ENCODE peak calls at places on chromosomes 7 and 10, in eight cellular contexts. J, W, O, L, T, Z, X and K are unnamed samples.

GRCh38 chr10:102384606-102385429 is 10.7 kb upstream of the NFKB2 start:
- DNase-seq in J (no peak), W (no peak), O (no peak), L (no peak), T (no peak), Z (no peak), X (no peak), K (no peak)

GRCh38 chr10:60282771-60283353 is 106.8 kb downstream of the ANK3 start:
- DNase-seq in J (no peak), W (peak; percentile 61), O (no peak), L (peak; percentile 39), T (peak; percentile 78), Z (no peak), X (no peak), K (peak; percentile 66)

GRCh38 chr10:101941871-101942270 is 98.3 kb upstream of the KCNIP2 start:
- DNase-seq in J (no peak), W (no peak), O (no peak), L (no peak), T (no peak), Z (no peak), X (no peak), K (no peak)

GRCh38 chr10:126052171-126052570 is 155.8 kb downstream of the FANK1 start:
- DNase-seq in J (no peak), W (no peak), O (no peak), L (no peak), T (no peak), Z (no peak), X (no peak), K (no peak)

GRCh38 chr10:96588060-96588554 is 1.3 kb upstream of the TM9SF3 start:
- DNase-seq in J (no peak), W (peak; percentile 18), O (no peak), L (no peak), T (peak; percentile 13), Z (no peak), X (no peak), K (no peak)

GRCh38 chr10:70925377-70926214 is 37.2 kb upstream of the PCBD1 start:
- DNase-seq in J (peak; percentile 50), W (peak; percentile 35), O (peak; percentile 39), L (peak; percentile 42), T (no peak), Z (peak; percentile 30), X (no peak), K (no peak)

GRCh38 chr7:131039355-131039762 is 288.3 kb upstream of the MKLN1 start:
- DNase-seq in J (no peak), W (no peak), O (no peak), L (no peak), T (no peak), Z (no peak), X (no peak), K (no peak)

GRCh38 chr10:26215923-26216576 is 524 bp upstream of the GAD2 start:
- DNase-seq in J (peak; percentile 7), W (no peak), O (peak; percentile 13), L (no peak), T (no peak), Z (no peak), X (no peak), K (no peak)

GRCh38 chr7:3955751-3956696 is 655.0 kb downstream of the SDK1 start:
- DNase-seq in J (no peak), W (peak; percentile 34), O (no peak), L (no peak), T (peak; percentile 94), Z (no peak), X (no peak), K (no peak)

GRCh38 chr7:27148776-27149641 is 1.4 kb upstream of the HOXA6 start:
- DNase-seq in J (no peak), W (peak; percentile 85), O (no peak), L (no peak), T (no peak), Z (no peak), X (no peak), K (no peak)

GRCh38 chr10:103470755-103471653 is 8.0 kb downstream of the CALHM3 start:
- DNase-seq in J (peak; percentile 70), W (peak; percentile 28), O (peak; percentile 95), L (no peak), T (peak; percentile 65), Z (peak; percentile 30), X (peak; percentile 89), K (peak; percentile 13)

GRCh38 chr7:32937344-32938174 is 19.7 kb upstream of the FKBP9 start:
- DNase-seq in J (no peak), W (no peak), O (no peak), L (peak; percentile 27), T (no peak), Z (peak; percentile 13), X (no peak), K (no peak)